ENCODE peak calls at places on chromosomes 16 and 17, in seven cellular contexts. J, R, X, W, K, B and T are unnamed samples.

GRCh38 chr16:11136600-11136999 is 119.4 kb downstream of the SOCS1 start:
- DNase-seq in K (peak; percentile 72), J (no peak), B (peak; percentile 58), X (peak; percentile 76), R (no peak), W (no peak), T (peak; percentile 60)

GRCh38 chr16:58024673-58025350 is 742 bp upstream of the MMP15 start:
- DNase-seq in J (no peak), R (no peak), B (peak; percentile 25), K (peak; percentile 52), W (peak; percentile 70), X (peak; percentile 67), T (peak; percentile 45)

GRCh38 chr17:335691-336090 is 16.9 kb downstream of the RPH3AL start:
- DNase-seq in X (peak; percentile 39), W (peak; percentile 47), K (no peak), R (no peak), J (no peak), B (no peak), T (no peak)

GRCh38 chr17:57021226-57021940 is 43.5 kb downstream of the SCPEP1 start:
- DNase-seq in J (no peak), B (no peak), X (no peak), R (no peak), W (no peak), K (no peak), T (no peak)

GRCh38 chr17:74827800-74828199 is 31.9 kb downstream of the GRIN2C start:
- DNase-seq in J (no peak), X (no peak), B (no peak), W (no peak), K (no peak), R (no peak), T (no peak)

GRCh38 chr17:28357901-28358197 is 522 bp upstream of the POLDIP2 start:
- DNase-seq in W (no peak), B (no peak), R (no peak), X (no peak), K (no peak), J (no peak), T (no peak)

GRCh38 chr17:29138991-29139682 is 41.1 kb downstream of the MYO18A start:
- DNase-seq in W (no peak), K (peak; percentile 68), B (no peak), R (peak; percentile 18), X (peak; percentile 87), J (no peak), T (peak; percentile 75)

GRCh38 chr17:151886-152859 is 14.8 kb downstream of the SCGB1C2 start:
- DNase-seq in X (peak; percentile 19), K (no peak), B (no peak), J (no peak), W (no peak), R (no peak), T (peak; percentile 7)

GRCh38 chr17:44146375-44147346 is 4.9 kb downstream of the HROB start:
- DNase-seq in W (no peak), J (no peak), X (no peak), B (no peak), R (no peak), K (no peak), T (no peak)

GRCh38 chr17:83142619-83143018 is 63.2 kb downstream of the METRNL start:
- DNase-seq in W (no peak), R (no peak), J (no peak), X (no peak), B (no peak), K (no peak), T (no peak)

GRCh38 chr16:12646490-12647274 is 157.0 kb downstream of the CPPED1 start:
- DNase-seq in X (no peak), R (peak; percentile 12), W (no peak), K (no peak), J (no peak), B (no peak), T (no peak)

GRCh38 chr16:10729649-10730048 is 14.0 kb upstream of the NUBP1 start:
- DNase-seq in K (no peak), W (peak; percentile 16), B (peak; percentile 43), R (no peak), J (no peak), X (peak; percentile 73), T (no peak)

GRCh38 chr16:52547001-52547833 is at the start of gene TOX3:
- DNase-seq in K (peak; percentile 10), J (no peak), X (no peak), R (no peak), W (peak; percentile 92), B (no peak), T (no peak)

GRCh38 chr17:76137026-76137350 is 4.1 kb downstream of the FOXJ1 start:
- DNase-seq in B (no peak), K (no peak), R (no peak), X (no peak), W (no peak), J (no peak), T (no peak)

GRCh38 chr16:24046442-24046841 is 209.7 kb upstream of the CACNG3 start:
- DNase-seq in W (peak; percentile 64), X (no peak), J (no peak), K (no peak), B (no peak), R (no peak), T (no peak)

GRCh38 chr17:49343273-49343672 is 18.8 kb downstream of the ZNF652 start:
- DNase-seq in R (peak; percentile 23), B (peak; percentile 51), J (no peak), W (no peak), X (no peak), K (no peak), T (no peak)

GRCh38 chr17:79971651-79972050 is 64.0 kb downstream of the TBC1D16 start:
- DNase-seq in R (no peak), B (no peak), X (no peak), K (no peak), J (no peak), W (no peak), T (peak; percentile 2)

GRCh38 chr16:89615596-89616090 is 2.2 kb downstream of the DPEP1 start:
- DNase-seq in K (peak; percentile 43), W (peak; percentile 67), X (no peak), J (no peak), R (no peak), B (peak; percentile 19), T (no peak)

GRCh38 chr17:71530227-71530626 is 590.6 kb upstream of the SOX9 start:
- DNase-seq in R (no peak), J (no peak), W (no peak), X (no peak), K (no peak), B (no peak), T (no peak)

GRCh38 chr17:9522074-9522473 is 53.5 kb downstream of the STX8 start:
- DNase-seq in W (peak; percentile 75), J (no peak), X (no peak), R (peak; percentile 15), K (no peak), B (peak; percentile 75), T (no peak)

GRCh38 chr16:28289106-28289505 is 3.2 kb upstream of the SBK1 start:
- DNase-seq in R (no peak), B (no peak), X (no peak), J (no peak), K (no peak), W (no peak), T (no peak)

GRCh38 chr17:2025220-2025621 is at the start of gene RTN4RL1:
- DNase-seq in B (peak; percentile 63), X (peak; percentile 86), R (peak; percentile 78), W (peak; percentile 81), J (peak; percentile 54), K (peak; percentile 76), T (peak; percentile 78)

GRCh38 chr17:3687949-3688614 is 7.9 kb downstream of the P2RX5 start:
- DNase-seq in X (no peak), B (peak; percentile 8), R (no peak), J (no peak), K (no peak), W (peak; percentile 47), T (no peak)

GRCh38 chr16:53091508-53092211 is 36.9 kb downstream of the CHD9 start:
- DNase-seq in X (peak; percentile 87), R (no peak), W (peak; percentile 48), B (peak; percentile 94), J (no peak), K (peak; percentile 60), T (peak; percentile 67)

DNA sequence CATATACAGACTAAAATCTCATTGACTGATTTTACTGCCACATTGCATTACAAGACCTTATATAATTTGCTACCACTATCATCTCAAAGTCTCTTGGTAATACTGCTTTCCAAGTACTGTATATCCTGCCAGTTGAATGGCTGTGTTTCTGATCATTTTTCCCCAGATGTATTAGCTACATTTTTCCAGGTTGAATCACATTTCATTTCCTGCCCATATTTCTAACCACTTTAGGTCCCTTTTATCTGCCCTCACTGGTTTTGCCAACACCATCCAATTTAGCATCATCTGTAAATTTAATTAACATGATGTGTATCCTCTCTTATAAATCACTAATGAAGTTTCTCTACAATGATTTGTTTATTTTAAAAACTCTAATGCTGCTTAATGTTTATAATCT is 365.7 kb upstream of the PMFBP1 start:
- DNase-seq in K (no peak), R (no peak), B (peak; percentile 45), J (no peak), X (no peak), W (no peak), T (no peak)
- H3K4me3 ChIP-seq in K (no peak overlapping the region), R (no peak overlapping the region), B (no peak overlapping the region), J (no peak overlapping the region), X (no peak overlapping the region), W (no peak overlapping the region), T (no peak overlapping the region)

GRCh38 chr17:16275024-16275423 is 58.0 kb downstream of the PIGL start:
- DNase-seq in B (no peak), X (no peak), K (no peak), W (no peak), R (no peak), J (no peak), T (no peak)
- H3K9me3 ChIP-seq in B (no peaks in the 10 kb centered on the region), X (no peaks in the 10 kb centered on the region), K (no peaks in the 10 kb centered on the region), W (peaks cover 8% of the 10 kb centered on the region), R (no peaks in the 10 kb centered on the region), J (no peaks in the 10 kb centered on the region), T (no peaks in the 10 kb centered on the region)

GRCh38 chr17:7479139-7479388 is 367 bp downstream of the ZBTB4 start:
- DNase-seq in X (no peak), B (no peak), W (no peak), R (no peak), K (no peak), J (no peak), T (no peak)
- H3K4me3 ChIP-seq in X (peak overlapping the region; percentile 97), B (peak overlapping the region; percentile 69), W (peak overlapping the region; percentile 97), R (peak overlapping the region; percentile 64), K (peak overlapping the region; percentile 97), J (peak overlapping the region; percentile 68), T (peak overlapping the region; percentile 100)

DNA sequence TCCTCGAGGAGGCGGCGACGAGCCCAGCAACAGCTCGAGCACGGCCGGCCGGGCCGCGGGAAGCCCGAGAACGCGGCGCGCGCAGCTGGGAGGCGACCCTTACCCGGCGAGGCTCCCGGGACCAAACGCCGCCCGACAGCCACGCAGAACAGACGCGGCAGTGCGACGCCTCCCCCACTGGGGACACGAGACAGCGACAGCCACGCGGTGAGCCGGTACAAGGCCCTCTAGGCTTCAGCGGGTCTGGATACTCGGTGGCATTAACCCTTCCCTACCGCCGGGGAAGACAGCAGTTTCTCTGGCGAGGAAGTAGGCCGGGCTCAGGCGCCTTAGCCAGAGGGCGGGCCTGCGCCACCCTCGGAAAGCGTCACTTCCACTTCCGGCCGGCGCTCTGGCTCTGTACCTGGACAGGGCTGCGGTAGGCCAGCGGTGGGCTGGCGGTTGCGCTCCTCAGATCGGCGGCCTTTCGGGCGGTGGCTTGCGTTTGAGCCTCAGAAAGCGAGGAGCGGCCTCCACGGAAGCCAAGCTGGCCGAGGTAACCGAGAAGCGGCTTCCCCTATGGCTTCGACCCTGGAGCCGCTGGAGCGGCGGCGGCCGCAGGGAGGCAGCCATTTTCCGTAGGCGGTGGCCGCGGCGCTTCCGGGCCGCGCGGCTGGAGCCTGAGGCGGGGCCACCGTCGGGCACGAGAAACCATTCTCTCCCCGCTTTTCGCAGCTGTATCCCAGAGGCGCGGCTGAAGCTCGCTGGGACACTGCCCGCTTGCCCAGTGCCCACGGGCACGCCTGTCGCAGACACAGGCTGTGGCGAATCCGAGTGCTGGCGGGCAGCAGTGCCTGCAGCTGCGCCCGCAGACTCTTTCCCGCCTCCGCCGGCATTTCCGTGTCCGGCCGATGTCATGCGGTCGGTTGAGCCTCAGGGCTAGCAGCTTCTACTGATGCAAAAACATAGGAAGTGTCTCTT is at the start of the genes TIGD7 and ZNF75A:
- DNase-seq in X (peak; percentile 93), B (peak; percentile 94), W (peak; percentile 93), J (peak; percentile 70), K (peak; percentile 89), R (peak; percentile 82), T (peak; percentile 88)
- H3K9me3 ChIP-seq in X (peaks cover 58% of the 10 kb centered on the region), B (no peaks in the 10 kb centered on the region), W (peaks cover 32% of the 10 kb centered on the region), J (peaks cover 21% of the 10 kb centered on the region), K (no peaks in the 10 kb centered on the region), R (peaks cover 38% of the 10 kb centered on the region), T (peaks cover 86% of the 10 kb centered on the region)